ENCODE peak calls at places on chromosomes 11 and 22, in four cellular contexts. One of them, this sample, is unnamed.
A peak's percentile ranks its signal among the peaks of the same experiment; 100 is the strongest.

GRCh38 chr11:77069969-77070582 is 3.3 kb downstream of the CAPN5 start:
- DNase-seq in Panc1: no peak
- DNase-seq in sigmoid colon: no peak
- DNase-seq in DND-41: no peak
- DNase-seq in this sample: peak; percentile 43

GRCh38 chr11:15911377-15912044 is 444.8 kb downstream of the SOX6 start:
- DNase-seq in Panc1: no peak
- DNase-seq in sigmoid colon: no peak
- DNase-seq in DND-41: no peak
- DNase-seq in this sample: no peak

GRCh38 chr22:44574057-44574456 is 76.0 kb upstream of the RTL6 start:
- DNase-seq in Panc1: peak; percentile 13
- DNase-seq in sigmoid colon: peak; percentile 82
- DNase-seq in DND-41: no peak
- DNase-seq in this sample: peak; percentile 55

GRCh38 chr22:45207981-45208664 is 32.6 kb downstream of the KIAA0930 start:
- DNase-seq in Panc1: no peak
- DNase-seq in sigmoid colon: peak; percentile 57
- DNase-seq in DND-41: no peak
- DNase-seq in this sample: no peak

GRCh38 chr22:25420925-25421904 is 143.3 kb upstream of the GRK3 start:
- DNase-seq in Panc1: no peak
- DNase-seq in sigmoid colon: no peak
- DNase-seq in DND-41: no peak
- DNase-seq in this sample: no peak

GRCh38 chr11:126586303-126586627 is 230.8 kb downstream of the ST3GAL4 start:
- DNase-seq in Panc1: no peak
- DNase-seq in sigmoid colon: no peak
- DNase-seq in DND-41: no peak
- DNase-seq in this sample: no peak

GRCh38 chr11:106177311-106177710 is 99.8 kb downstream of the AASDHPPT start:
- DNase-seq in Panc1: no peak
- DNase-seq in sigmoid colon: no peak
- DNase-seq in DND-41: no peak
- DNase-seq in this sample: no peak

GRCh38 chr22:33296941-33297340 is 238.8 kb upstream of the SYN3 start:
- DNase-seq in Panc1: no peak
- DNase-seq in sigmoid colon: no peak
- DNase-seq in DND-41: no peak
- DNase-seq in this sample: no peak

GRCh38 chr11:118264568-118265470 is 722 bp upstream of the MPZL2 start:
- DNase-seq in Panc1: no peak
- DNase-seq in sigmoid colon: no peak
- DNase-seq in DND-41: no peak
- DNase-seq in this sample: no peak

GRCh38 chr22:28958611-28959010 is 75.2 kb downstream of the ZNRF3 start:
- DNase-seq in Panc1: no peak
- DNase-seq in sigmoid colon: no peak
- DNase-seq in DND-41: no peak
- DNase-seq in this sample: no peak

GRCh38 chr22:23504522-23504921 is 75.6 kb downstream of the IGLL1 start:
- DNase-seq in Panc1: no peak
- DNase-seq in sigmoid colon: no peak
- DNase-seq in DND-41: peak; percentile 77
- DNase-seq in this sample: no peak

GRCh38 chr11:122069946-122070345 is 46.1 kb downstream of the BLID start:
- DNase-seq in Panc1: no peak
- DNase-seq in sigmoid colon: peak; percentile 80
- DNase-seq in DND-41: peak; percentile 45
- DNase-seq in this sample: peak; percentile 48

GRCh38 chr11:20707876-20708275 is 38.5 kb downstream of the NELL1 start:
- DNase-seq in Panc1: no peak
- DNase-seq in sigmoid colon: no peak
- DNase-seq in DND-41: no peak
- DNase-seq in this sample: no peak

DNA sequence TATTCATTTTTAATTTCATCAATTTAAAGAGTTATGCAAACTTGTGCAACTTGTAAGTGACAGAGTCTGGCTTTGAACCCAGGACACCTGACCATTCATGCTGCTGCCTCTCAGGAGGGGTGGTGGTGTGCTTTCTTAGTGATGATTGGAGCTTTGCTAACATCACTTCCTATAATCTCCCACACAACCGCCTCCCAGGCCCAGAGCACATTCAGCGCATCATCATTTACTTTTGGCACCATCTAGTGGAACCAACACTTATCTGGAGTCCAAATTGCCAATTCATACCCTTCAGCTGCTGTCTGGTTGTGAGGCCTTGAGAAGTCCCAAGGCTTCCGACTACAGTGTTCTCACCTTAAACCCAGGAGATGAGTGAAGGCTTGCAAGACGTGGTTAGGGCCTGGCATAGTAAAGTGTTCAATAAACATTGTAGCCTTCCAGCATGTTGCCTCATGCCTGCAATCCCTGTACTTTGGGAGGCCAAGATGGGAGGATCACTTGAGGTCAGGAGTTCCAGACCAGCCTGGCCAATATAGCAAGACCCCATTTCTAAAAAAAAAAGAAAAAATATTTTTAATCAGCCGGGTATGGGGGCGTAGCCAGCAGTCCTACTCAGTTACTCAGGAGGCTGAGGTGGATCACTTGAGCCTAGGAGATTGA is 1.1 kb upstream of the TTLL1 start:
- DNase-seq in Panc1: peak; percentile 82
- DNase-seq in sigmoid colon: peak; percentile 72
- DNase-seq in DND-41: peak; percentile 61
- DNase-seq in this sample: no peak
- TF ChIP-seq CTCF in Panc1: peak; percentile 73
- TF ChIP-seq CTCF in sigmoid colon: no peak
- TF ChIP-seq CTCF in DND-41: peak; percentile 70
- TF ChIP-seq CTCF in this sample: peak; percentile 25

GRCh38 chr11:92224394-92225205 is at the start of gene FAT3:
- DNase-seq in Panc1: no peak
- DNase-seq in sigmoid colon: peak; percentile 68
- DNase-seq in DND-41: no peak
- DNase-seq in this sample: no peak
- H3K27me3 ChIP-seq in Panc1: peaks cover 53% of the 10 kb centered on the region
- H3K27me3 ChIP-seq in sigmoid colon: peaks cover 35% of the 10 kb centered on the region
- H3K27me3 ChIP-seq in DND-41: no peaks in the 10 kb centered on the region
- H3K27me3 ChIP-seq in this sample: no peaks in the 10 kb centered on the region

GRCh38 chr22:48429621-48430020 is 1398.1 kb downstream of the BRD1 start:
- DNase-seq in Panc1: no peak
- DNase-seq in sigmoid colon: no peak
- DNase-seq in DND-41: no peak
- DNase-seq in this sample: no peak

GRCh38 chr22:48426466-48427380 is 1401.0 kb downstream of the BRD1 start:
- DNase-seq in Panc1: no peak
- DNase-seq in sigmoid colon: no peak
- DNase-seq in DND-41: no peak
- DNase-seq in this sample: no peak

GRCh38 chr22:48425091-48425506 is 1402.6 kb downstream of the BRD1 start:
- DNase-seq in Panc1: no peak
- DNase-seq in sigmoid colon: no peak
- DNase-seq in DND-41: no peak
- DNase-seq in this sample: no peak

GRCh38 chr22:48428556-48429371 is 1398.9 kb downstream of the BRD1 start:
- DNase-seq in Panc1: no peak
- DNase-seq in sigmoid colon: no peak
- DNase-seq in DND-41: no peak
- DNase-seq in this sample: peak; percentile 44

GRCh38 chr22:48427731-48428211 is 1399.9 kb downstream of the BRD1 start:
- DNase-seq in Panc1: no peak
- DNase-seq in sigmoid colon: no peak
- DNase-seq in DND-41: no peak
- DNase-seq in this sample: peak; percentile 48
- TF ChIP-seq CTCF in Panc1: no peak
- TF ChIP-seq CTCF in sigmoid colon: no peak
- TF ChIP-seq CTCF in DND-41: no peak
- TF ChIP-seq CTCF in this sample: no peak

DNA sequence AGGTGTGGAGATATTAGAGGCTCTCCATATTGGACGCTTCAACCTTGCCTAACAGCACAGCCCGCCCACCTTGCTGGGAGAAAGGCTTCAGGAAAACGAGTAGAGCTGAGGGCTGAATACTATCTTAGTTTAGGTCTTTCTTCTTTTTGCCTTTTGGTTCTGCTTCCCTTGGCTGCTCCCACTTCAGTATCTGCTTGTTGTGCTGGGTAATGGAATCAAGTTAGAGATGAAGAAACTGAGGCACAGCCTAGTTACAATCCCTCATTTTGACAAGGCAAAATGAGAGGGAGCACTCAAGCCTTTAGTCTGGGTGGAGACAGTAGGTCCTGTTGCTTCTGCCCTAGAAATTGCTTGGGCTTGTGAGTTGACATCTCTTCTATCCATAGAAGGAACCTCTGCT is 41.3 kb upstream of the HSD17B12 start:
- DNase-seq in Panc1: no peak
- DNase-seq in sigmoid colon: no peak
- DNase-seq in DND-41: no peak
- DNase-seq in this sample: no peak
- H3K27me3 ChIP-seq in Panc1: peaks cover 34% of the 10 kb centered on the region
- H3K27me3 ChIP-seq in sigmoid colon: peaks cover 9% of the 10 kb centered on the region
- H3K27me3 ChIP-seq in DND-41: peaks cover 15% of the 10 kb centered on the region
- H3K27me3 ChIP-seq in this sample: peaks cover 50% of the 10 kb centered on the region

GRCh38 chr11:26649884-26650283 is 72.0 kb downstream of the SLC5A12 start:
- DNase-seq in Panc1: peak; percentile 36
- DNase-seq in sigmoid colon: peak; percentile 64
- DNase-seq in DND-41: peak; percentile 30
- DNase-seq in this sample: peak; percentile 39
- TF ChIP-seq CTCF in Panc1: peak; percentile 86
- TF ChIP-seq CTCF in sigmoid colon: peak; percentile 69
- TF ChIP-seq CTCF in DND-41: peak; percentile 76
- TF ChIP-seq CTCF in this sample: peak; percentile 61

GRCh38 chr22:19586922-19587684 is 62.9 kb upstream of the CLDN5 start:
- DNase-seq in Panc1: no peak
- DNase-seq in sigmoid colon: peak; percentile 10
- DNase-seq in DND-41: no peak
- DNase-seq in this sample: no peak
- H3K27me3 ChIP-seq in Panc1: no peaks in the 10 kb centered on the region
- H3K27me3 ChIP-seq in sigmoid colon: peaks cover 9% of the 10 kb centered on the region
- H3K27me3 ChIP-seq in DND-41: no peaks in the 10 kb centered on the region
- H3K27me3 ChIP-seq in this sample: no peaks in the 10 kb centered on the region

DNA sequence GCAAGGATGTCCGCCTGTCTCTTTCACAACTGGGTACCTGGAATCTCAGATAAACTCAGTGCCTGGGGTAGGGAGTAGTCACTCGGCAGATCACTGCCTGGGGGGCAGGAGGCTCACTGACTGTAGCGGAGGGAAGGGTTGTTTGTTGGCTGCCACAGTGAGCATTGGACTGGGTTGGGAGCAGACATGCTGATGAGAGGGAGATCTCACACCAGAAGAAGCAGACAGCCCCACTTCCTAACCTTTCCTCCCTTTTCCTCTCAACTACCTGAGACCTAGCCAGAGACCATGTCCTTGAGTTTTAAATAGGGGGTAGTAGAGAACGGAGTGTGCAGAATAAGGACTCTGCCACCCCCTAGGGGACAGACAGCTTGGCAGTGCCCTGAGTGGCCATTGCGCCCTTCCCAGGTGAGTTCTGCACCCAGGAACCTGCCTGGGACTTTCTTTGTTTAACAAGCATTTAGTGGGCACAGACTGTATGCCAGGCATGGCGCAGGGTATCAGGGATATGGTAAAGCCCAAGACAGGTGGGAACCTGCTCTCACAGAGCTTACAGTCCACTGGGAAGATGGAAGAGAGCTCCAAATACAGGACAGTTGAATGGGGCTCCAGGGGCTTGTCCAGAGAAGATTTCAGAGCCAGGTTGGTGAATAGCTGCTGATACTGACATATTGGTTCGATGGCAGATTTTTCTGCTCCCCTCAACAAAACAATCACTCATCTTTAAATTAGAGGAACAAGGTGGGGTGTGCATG is 115.7 kb upstream of the NNMT start:
- DNase-seq in Panc1: no peak
- DNase-seq in sigmoid colon: no peak
- DNase-seq in DND-41: no peak
- DNase-seq in this sample: peak; percentile 49
- TF ChIP-seq CTCF in Panc1: peak; percentile 64
- TF ChIP-seq CTCF in sigmoid colon: peak; percentile 50
- TF ChIP-seq CTCF in DND-41: peak; percentile 47
- TF ChIP-seq CTCF in this sample: peak; percentile 53

DNA sequence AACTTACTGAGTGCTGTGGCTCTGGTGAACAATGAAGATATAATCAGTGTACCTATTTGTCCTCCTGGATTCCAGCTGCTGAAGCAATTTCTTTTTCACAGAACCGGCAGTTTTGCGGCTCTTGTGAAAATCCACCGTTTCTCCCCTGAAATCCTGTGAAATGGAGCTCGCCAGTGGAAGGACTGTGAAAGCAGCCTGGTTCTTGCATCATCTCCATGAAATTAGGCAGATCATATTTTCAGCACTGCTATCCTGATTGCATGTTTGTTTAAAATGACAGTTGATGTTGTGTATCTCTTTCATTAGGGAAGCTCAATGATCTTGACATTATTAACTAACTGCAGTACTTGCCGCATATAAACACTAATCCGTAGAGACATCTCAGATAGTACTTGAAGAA is 120.3 kb upstream of the SNX19 start:
- DNase-seq in Panc1: no peak
- DNase-seq in sigmoid colon: no peak
- DNase-seq in DND-41: no peak
- DNase-seq in this sample: no peak
- H3K27me3 ChIP-seq in Panc1: peaks cover under 1% of the 10 kb centered on the region
- H3K27me3 ChIP-seq in sigmoid colon: no peaks in the 10 kb centered on the region
- H3K27me3 ChIP-seq in DND-41: no peaks in the 10 kb centered on the region
- H3K27me3 ChIP-seq in this sample: no peaks in the 10 kb centered on the region

This sample was measured in breast epithelium.